ENCODE peak calls at places on chromosomes 5 and 9, in four cellular contexts. One of them, this sample, is unnamed.

GRCh38 chr9:134936021-134936761 is 18.5 kb upstream of the FCN1 start:
- DNase-seq in A549: no peak
- DNase-seq in K562: peak
- DNase-seq in WTC11: no peak
- DNase-seq in this sample: no peak

GRCh38 chr9:130137081-130137869 is 34.9 kb upstream of the NCS1 start:
- DNase-seq in A549: no peak
- DNase-seq in K562: peak
- DNase-seq in WTC11: no peak
- DNase-seq in this sample: no peak

GRCh38 chr9:116506685-116507084 is 180.4 kb upstream of the TRIM32 start:
- DNase-seq in K562: no peak
- DNase-seq in WTC11: no peak
- DNase-seq in A549: no peak
- DNase-seq in this sample: no peak

GRCh38 chr9:132811985-132812384 is 66.1 kb downstream of the AK8 start:
- DNase-seq in A549: no peak
- DNase-seq in K562: no peak
- DNase-seq in WTC11: no peak
- DNase-seq in this sample: no peak

GRCh38 chr9:21741151-21741550 is 61.3 kb upstream of the MTAP start:
- DNase-seq in WTC11: no peak
- DNase-seq in A549: no peak
- DNase-seq in K562: no peak
- DNase-seq in this sample: no peak

GRCh38 chr9:84339951-84340350 is 607 bp downstream of the SLC28A3 start:
- DNase-seq in K562: no peak
- DNase-seq in A549: no peak
- DNase-seq in WTC11: no peak
- DNase-seq in this sample: no peak

GRCh38 chr5:43041669-43042175 is 1.6 kb upstream of the ANXA2R start:
- DNase-seq in A549: no peak
- DNase-seq in K562: peak
- DNase-seq in WTC11: peak
- DNase-seq in this sample: peak

GRCh38 chr5:1192971-1193590 is 8.3 kb upstream of the SLC6A19 start:
- DNase-seq in A549: no peak
- DNase-seq in K562: no peak
- DNase-seq in WTC11: peak
- DNase-seq in this sample: no peak

GRCh38 chr5:129065721-129066120 is 28.8 kb upstream of the ISOC1 start:
- DNase-seq in K562: no peak
- DNase-seq in WTC11: no peak
- DNase-seq in A549: no peak
- DNase-seq in this sample: no peak

GRCh38 chr5:88093765-88094164 is 174.9 kb downstream of the TMEM161B start:
- DNase-seq in K562: no peak
- DNase-seq in A549: no peak
- DNase-seq in WTC11: no peak
- DNase-seq in this sample: no peak

GRCh38 chr5:172931001-172931536 is 28.2 kb upstream of the RPL26L1 start:
- DNase-seq in A549: peak
- DNase-seq in WTC11: no peak
- DNase-seq in K562: no peak
- DNase-seq in this sample: no peak

GRCh38 chr9:76644647-76645250 is 119.5 kb upstream of the PCA3 start:
- DNase-seq in WTC11: no peak
- DNase-seq in K562: no peak
- DNase-seq in A549: no peak
- DNase-seq in this sample: no peak

GRCh38 chr9:27572566-27572917 is 739 bp downstream of the C9orf72 start:
- DNase-seq in WTC11: no peak
- DNase-seq in A549: no peak
- DNase-seq in K562: peak
- DNase-seq in this sample: peak

GRCh38 chr9:134984372-134985240 is 66.9 kb upstream of the FCN1 start:
- DNase-seq in K562: no peak
- DNase-seq in A549: no peak
- DNase-seq in WTC11: no peak
- DNase-seq in this sample: no peak

GRCh38 chr5:59037041-59037440 is 454.2 kb downstream of the RAB3C start:
- DNase-seq in WTC11: no peak
- DNase-seq in K562: no peak
- DNase-seq in A549: no peak
- DNase-seq in this sample: no peak

GRCh38 chr5:98436672-98437071 is 336.8 kb upstream of the RGMB start:
- DNase-seq in A549: no peak
- DNase-seq in WTC11: no peak
- DNase-seq in K562: no peak
- DNase-seq in this sample: no peak

GRCh38 chr5:178589180-178590140 is 733 bp downstream of the COL23A1 start:
- DNase-seq in WTC11: peak
- DNase-seq in A549: no peak
- DNase-seq in K562: peak
- DNase-seq in this sample: no peak

GRCh38 chr5:39473156-39473779 is 48.5 kb upstream of the DAB2 start:
- DNase-seq in WTC11: no peak
- DNase-seq in K562: no peak
- DNase-seq in A549: no peak
- DNase-seq in this sample: no peak

GRCh38 chr5:123429993-123430392 is 6.8 kb upstream of the CEP120 start:
- DNase-seq in A549: no peak
- DNase-seq in WTC11: no peak
- DNase-seq in K562: no peak
- DNase-seq in this sample: peak

GRCh38 chr9:2966846-2967372 is 123.0 kb upstream of the PUM3 start:
- DNase-seq in K562: no peak
- DNase-seq in WTC11: no peak
- DNase-seq in A549: no peak
- DNase-seq in this sample: no peak

GRCh38 chr9:89523948-89524347 is 26.0 kb upstream of the SEMA4D start:
- DNase-seq in WTC11: no peak
- DNase-seq in A549: no peak
- DNase-seq in K562: no peak
- DNase-seq in this sample: no peak

GRCh38 chr5:40066616-40067015 is 613.1 kb upstream of the PTGER4 start:
- DNase-seq in WTC11: no peak
- DNase-seq in K562: no peak
- DNase-seq in A549: no peak
- DNase-seq in this sample: no peak

GRCh38 chr5:72955143-72955767 is 586 bp upstream of the FCHO2 start:
- DNase-seq in A549: no peak
- DNase-seq in WTC11: peak
- DNase-seq in K562: peak
- DNase-seq in this sample: peak

GRCh38 chr5:130514984-130515690 is 610.9 kb downstream of the CHSY3 start:
- DNase-seq in WTC11: no peak
- DNase-seq in K562: no peak
- DNase-seq in A549: no peak
- DNase-seq in this sample: no peak

GRCh38 chr5:175873090-175873454 is 1.7 kb downstream of the CPLX2 start:
- DNase-seq in WTC11: peak
- DNase-seq in A549: peak
- DNase-seq in K562: peak
- DNase-seq in this sample: peak

GRCh38 chr5:88743231-88743879 is 139.6 kb downstream of the MEF2C start:
- DNase-seq in A549: peak
- DNase-seq in K562: peak
- DNase-seq in WTC11: no peak
- DNase-seq in this sample: no peak

GRCh38 chr5:16721151-16722102 is 104.6 kb upstream of the RETREG1 start:
- DNase-seq in WTC11: no peak
- DNase-seq in K562: no peak
- DNase-seq in A549: no peak
- DNase-seq in this sample: peak

DNA sequence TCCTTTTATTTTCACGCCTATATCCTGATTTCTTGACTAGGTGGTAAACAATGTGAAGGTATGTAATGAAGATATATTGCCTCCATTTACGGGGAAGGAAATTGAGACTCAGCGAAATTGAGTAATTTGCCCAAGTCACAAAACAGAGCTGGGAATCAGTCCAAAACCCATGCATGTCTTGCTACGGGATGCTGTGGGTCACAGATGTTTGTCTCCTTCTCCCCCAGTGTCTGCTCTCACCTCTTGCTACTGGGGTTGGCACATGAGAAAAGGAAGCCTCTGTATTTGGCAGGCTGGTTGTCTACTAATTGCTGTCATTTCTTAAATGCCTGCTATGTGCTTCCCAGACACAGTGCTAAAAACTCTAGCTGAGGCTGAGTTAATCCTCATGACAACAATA is 53.7 kb upstream of the TEX48 start:
- DNase-seq in WTC11: no peak
- DNase-seq in A549: no peak
- DNase-seq in K562: no peak
- DNase-seq in this sample: no peak
- TF ChIP-seq NR3C1 in WTC11: no peak
- TF ChIP-seq NR3C1 in A549: no peak
- TF ChIP-seq NR3C1 in K562: no peak
- TF ChIP-seq NR3C1 in this sample: no peak

GRCh38 chr5:168802337-168802736 is 223.2 kb upstream of the PANK3 start:
- DNase-seq in A549: no peak
- DNase-seq in WTC11: no peak
- DNase-seq in K562: no peak
- DNase-seq in this sample: no peak

GRCh38 chr5:168793844-168794837 is 215.0 kb upstream of the PANK3 start:
- DNase-seq in A549: peak
- DNase-seq in WTC11: no peak
- DNase-seq in K562: peak
- DNase-seq in this sample: peak

GRCh38 chr5:168795943-168796342 is 216.8 kb upstream of the PANK3 start:
- DNase-seq in A549: no peak
- DNase-seq in WTC11: no peak
- DNase-seq in K562: no peak
- DNase-seq in this sample: no peak

GRCh38 chr5:168796840-168797548 is 217.8 kb upstream of the PANK3 start:
- DNase-seq in A549: no peak
- DNase-seq in K562: no peak
- DNase-seq in WTC11: no peak
- DNase-seq in this sample: no peak

GRCh38 chr5:168798065-168799023 is 219.2 kb upstream of the PANK3 start:
- DNase-seq in WTC11: no peak
- DNase-seq in K562: no peak
- DNase-seq in A549: no peak
- DNase-seq in this sample: no peak
- TF ChIP-seq NR3C1 in WTC11: no peak
- TF ChIP-seq NR3C1 in K562: no peak
- TF ChIP-seq NR3C1 in A549: no peak
- TF ChIP-seq NR3C1 in this sample: no peak

DNA sequence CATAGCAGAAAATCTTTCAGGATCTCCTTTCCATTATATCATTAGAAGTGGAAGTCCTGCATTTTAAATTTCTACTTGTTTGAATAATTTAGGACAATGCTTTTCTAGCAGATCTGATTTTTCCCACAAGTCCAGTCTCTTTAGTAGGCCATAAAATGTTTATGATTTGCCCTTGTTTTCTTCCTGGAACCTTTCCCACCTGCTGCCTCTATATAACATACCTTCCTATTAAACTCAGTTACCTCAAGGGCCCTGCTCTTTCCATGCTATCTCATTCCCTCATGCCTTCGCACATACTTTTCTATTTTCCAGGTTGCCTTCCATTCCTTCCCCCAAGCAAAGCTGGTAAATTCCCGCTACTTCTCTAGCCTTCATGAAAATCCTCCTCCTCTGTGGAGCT is 187.0 kb upstream of the EFNA5 start:
- DNase-seq in A549: no peak
- DNase-seq in WTC11: no peak
- DNase-seq in K562: no peak
- DNase-seq in this sample: no peak
- TF ChIP-seq NR3C1 in A549: no peak
- TF ChIP-seq NR3C1 in WTC11: no peak
- TF ChIP-seq NR3C1 in K562: no peak
- TF ChIP-seq NR3C1 in this sample: no peak

DNA sequence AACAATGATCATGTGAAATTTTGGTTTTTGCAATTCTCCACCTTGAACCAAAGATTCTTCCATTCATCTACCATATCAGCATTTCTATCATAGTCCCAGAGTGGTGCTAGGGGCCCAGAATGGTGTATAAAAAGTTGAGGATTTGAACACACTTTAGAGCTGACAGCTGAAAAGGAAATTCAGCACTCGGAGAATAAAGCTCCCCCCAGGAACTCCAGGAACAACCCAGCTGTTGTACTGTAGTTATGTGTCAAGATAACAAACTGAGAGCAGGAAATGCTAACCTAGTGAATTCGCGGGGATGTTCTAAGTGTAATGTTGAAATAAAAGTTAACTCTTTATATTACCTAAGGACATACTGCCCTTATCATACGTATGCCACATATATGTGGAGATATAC is 216.7 kb downstream of the NFIB start:
- DNase-seq in A549: no peak
- DNase-seq in K562: no peak
- DNase-seq in WTC11: no peak
- DNase-seq in this sample: no peak
- TF ChIP-seq NR3C1 in A549: no peak
- TF ChIP-seq NR3C1 in K562: no peak
- TF ChIP-seq NR3C1 in WTC11: no peak
- TF ChIP-seq NR3C1 in this sample: no peak

GRCh38 chr5:104952876-104953275 is 1390.3 kb upstream of the NUDT12 start:
- DNase-seq in WTC11: no peak
- DNase-seq in K562: no peak
- DNase-seq in A549: no peak
- DNase-seq in this sample: no peak

GRCh38 chr5:104947061-104947460 is 1384.5 kb upstream of the NUDT12 start:
- DNase-seq in K562: no peak
- DNase-seq in A549: no peak
- DNase-seq in WTC11: no peak
- DNase-seq in this sample: no peak

GRCh38 chr5:104951829-104952228 is 1389.2 kb upstream of the NUDT12 start:
- DNase-seq in K562: no peak
- DNase-seq in A549: no peak
- DNase-seq in WTC11: no peak
- DNase-seq in this sample: no peak
- TF ChIP-seq NR3C1 in K562: no peak
- TF ChIP-seq NR3C1 in A549: no peak
- TF ChIP-seq NR3C1 in WTC11: no peak
- TF ChIP-seq NR3C1 in this sample: no peak

DNA sequence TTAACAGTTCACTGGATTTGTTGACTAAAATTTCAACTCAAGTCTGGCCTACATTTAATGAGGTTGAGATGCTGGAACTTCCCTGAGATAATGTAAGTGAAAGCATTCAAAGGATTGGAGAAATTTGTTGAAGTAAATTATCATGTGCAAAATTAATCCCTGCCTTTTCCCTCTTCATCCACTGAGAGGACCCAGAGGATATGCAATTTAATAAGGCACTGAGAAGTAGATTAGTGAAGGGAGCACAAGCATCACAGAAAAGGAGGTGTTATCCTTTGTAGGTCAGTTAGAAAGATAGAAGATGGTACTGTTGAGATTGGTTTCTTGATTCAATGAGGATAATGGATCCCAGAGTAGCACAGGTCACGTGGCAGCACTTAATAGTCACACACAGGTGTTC is 42.6 kb upstream of the ANKRD31 start:
- DNase-seq in WTC11: no peak
- DNase-seq in A549: no peak
- DNase-seq in K562: no peak
- DNase-seq in this sample: no peak
- TF ChIP-seq NR3C1 in WTC11: no peak
- TF ChIP-seq NR3C1 in A549: no peak
- TF ChIP-seq NR3C1 in K562: no peak
- TF ChIP-seq NR3C1 in this sample: no peak

GRCh38 chr9:87714819-87715218 is 11.1 kb upstream of the CTSL start:
- DNase-seq in K562: peak
- DNase-seq in A549: peak
- DNase-seq in WTC11: no peak
- DNase-seq in this sample: peak
- TF ChIP-seq NR3C1 in K562: no peak
- TF ChIP-seq NR3C1 in A549: no peak
- TF ChIP-seq NR3C1 in WTC11: no peak
- TF ChIP-seq NR3C1 in this sample: no peak

This sample was measured in HepG2.